ENCODE peak calls at places on chromosomes 5 and 9, in four cellular contexts. One of them, this sample, is unnamed.

GRCh38 chr9:27362447-27363210 is 65.7 kb upstream of the EQTN start:
- DNase-seq in hepatocyte: no peak
- DNase-seq in mammary epithelial cell: peak
- DNase-seq in cardiac muscle cell: no peak
- DNase-seq in this sample: no peak

GRCh38 chr5:9381464-9381863 is 164.4 kb downstream of the SEMA5A start:
- DNase-seq in hepatocyte: no peak
- DNase-seq in cardiac muscle cell: no peak
- DNase-seq in mammary epithelial cell: no peak
- DNase-seq in this sample: no peak

GRCh38 chr5:115296130-115296997 is at the start of gene CCDC112:
- DNase-seq in hepatocyte: peak
- DNase-seq in cardiac muscle cell: peak
- DNase-seq in mammary epithelial cell: peak
- DNase-seq in this sample: peak

GRCh38 chr5:156460496-156460895 is 133.5 kb downstream of the SGCD start:
- DNase-seq in hepatocyte: no peak
- DNase-seq in mammary epithelial cell: no peak
- DNase-seq in cardiac muscle cell: no peak
- DNase-seq in this sample: no peak

GRCh38 chr5:159855476-159856157 is 60.7 kb upstream of the ADRA1B start:
- DNase-seq in cardiac muscle cell: no peak
- DNase-seq in mammary epithelial cell: no peak
- DNase-seq in hepatocyte: no peak
- DNase-seq in this sample: no peak

GRCh38 chr5:68046445-68046844 is 169.1 kb upstream of the PIK3R1 start:
- DNase-seq in mammary epithelial cell: peak
- DNase-seq in hepatocyte: peak
- DNase-seq in cardiac muscle cell: peak
- DNase-seq in this sample: peak

GRCh38 chr5:756171-756570 is 28.4 kb downstream of the ZDHHC11B start:
- DNase-seq in hepatocyte: no peak
- DNase-seq in mammary epithelial cell: no peak
- DNase-seq in cardiac muscle cell: no peak
- DNase-seq in this sample: no peak

GRCh38 chr9:132647355-132647754 is 22.4 kb downstream of the DDX31 start:
- DNase-seq in cardiac muscle cell: peak
- DNase-seq in hepatocyte: peak
- DNase-seq in mammary epithelial cell: peak
- DNase-seq in this sample: no peak

GRCh38 chr5:131814990-131815389 is 18.2 kb upstream of the FNIP1 start:
- DNase-seq in hepatocyte: peak
- DNase-seq in mammary epithelial cell: peak
- DNase-seq in cardiac muscle cell: peak
- DNase-seq in this sample: peak

GRCh38 chr5:168660691-168661090 is 81.5 kb upstream of the PANK3 start:
- DNase-seq in cardiac muscle cell: no peak
- DNase-seq in mammary epithelial cell: no peak
- DNase-seq in hepatocyte: no peak
- DNase-seq in this sample: no peak

GRCh38 chr5:152905286-152905685 is 500.2 kb upstream of the NMUR2 start:
- DNase-seq in cardiac muscle cell: no peak
- DNase-seq in hepatocyte: no peak
- DNase-seq in mammary epithelial cell: no peak
- DNase-seq in this sample: no peak

GRCh38 chr5:179327026-179327735 is 18.1 kb downstream of the ADAMTS2 start:
- DNase-seq in mammary epithelial cell: no peak
- DNase-seq in hepatocyte: no peak
- DNase-seq in cardiac muscle cell: no peak
- DNase-seq in this sample: no peak

GRCh38 chr5:73722224-73722623 is 96.2 kb downstream of the ARHGEF28 start:
- DNase-seq in mammary epithelial cell: no peak
- DNase-seq in cardiac muscle cell: peak
- DNase-seq in hepatocyte: no peak
- DNase-seq in this sample: no peak

GRCh38 chr5:6161257-6161656 is 217.1 kb downstream of the MED10 start:
- DNase-seq in cardiac muscle cell: no peak
- DNase-seq in mammary epithelial cell: no peak
- DNase-seq in hepatocyte: no peak
- DNase-seq in this sample: no peak

GRCh38 chr9:126471084-126471611 is 142.6 kb upstream of the LMX1B start:
- DNase-seq in mammary epithelial cell: no peak
- DNase-seq in hepatocyte: no peak
- DNase-seq in cardiac muscle cell: peak
- DNase-seq in this sample: no peak

GRCh38 chr9:136762915-136763648 is 1.2 kb downstream of the LCN15 start:
- DNase-seq in mammary epithelial cell: no peak
- DNase-seq in hepatocyte: peak
- DNase-seq in cardiac muscle cell: peak
- DNase-seq in this sample: no peak

GRCh38 chr9:82254646-82255367 is 266.2 kb downstream of the SPATA31D1 start:
- DNase-seq in mammary epithelial cell: peak
- DNase-seq in cardiac muscle cell: peak
- DNase-seq in hepatocyte: no peak
- DNase-seq in this sample: no peak

DNA sequence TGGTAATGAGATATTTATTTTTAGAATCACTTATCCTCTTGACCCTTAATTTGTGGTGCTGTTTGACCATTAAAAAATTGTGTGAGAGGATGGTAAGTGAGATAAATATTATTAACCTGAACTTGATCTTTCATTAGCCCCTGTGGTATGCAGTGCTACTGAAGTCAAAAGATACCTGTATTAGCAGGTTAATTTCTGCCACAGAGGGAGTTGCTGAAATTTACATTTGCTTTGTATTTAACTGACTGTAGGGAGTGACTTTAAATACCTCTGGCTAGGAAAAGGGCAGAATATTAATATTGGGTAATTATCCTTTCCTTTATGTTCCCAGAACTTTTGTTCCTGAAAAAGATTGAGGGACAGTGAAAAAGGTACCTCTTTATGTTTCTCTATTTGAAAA is 133.6 kb downstream of the CHSY3 start:
- DNase-seq in mammary epithelial cell: no peak
- DNase-seq in cardiac muscle cell: no peak
- DNase-seq in hepatocyte: no peak
- DNase-seq in this sample: no peak
- TF ChIP-seq CTCF in mammary epithelial cell: no peak
- TF ChIP-seq CTCF in cardiac muscle cell: no peak
- TF ChIP-seq CTCF in hepatocyte: no peak
- TF ChIP-seq CTCF in this sample: no peak

DNA sequence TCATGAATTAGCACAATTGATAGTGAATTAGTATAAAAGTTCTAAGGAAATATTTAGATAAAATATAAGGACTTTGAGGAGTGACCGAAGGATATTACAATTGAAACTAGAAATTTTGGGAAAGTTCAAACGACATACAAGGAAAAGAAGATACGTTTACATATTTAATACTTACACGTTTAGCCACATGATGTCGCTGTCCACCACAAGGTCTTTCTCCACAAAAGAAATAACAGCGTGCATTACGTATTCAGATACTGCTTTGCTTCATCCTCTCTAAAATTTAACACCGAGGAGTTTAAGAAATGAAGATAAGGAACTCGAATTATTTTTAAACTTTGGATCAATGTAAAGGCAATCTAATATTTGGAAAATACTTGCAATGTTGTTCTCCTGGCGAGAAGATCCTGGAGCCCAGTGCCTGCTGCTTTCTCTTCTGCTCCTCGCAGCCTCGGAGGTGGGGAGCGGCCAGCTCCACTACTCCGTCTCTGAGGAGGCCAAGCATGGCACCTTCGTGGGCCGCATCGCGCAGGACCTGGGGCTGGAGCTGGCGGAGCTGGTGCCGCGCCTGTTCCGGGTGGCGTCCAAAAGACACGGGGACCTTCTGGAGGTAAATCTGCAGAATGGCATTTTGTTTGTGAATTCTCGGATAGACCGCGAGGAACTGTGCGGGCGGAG is at the start of gene PCDHA3:
- DNase-seq in cardiac muscle cell: peak
- DNase-seq in mammary epithelial cell: peak
- DNase-seq in hepatocyte: no peak
- DNase-seq in this sample: no peak
- TF ChIP-seq CTCF in cardiac muscle cell: peak
- TF ChIP-seq CTCF in mammary epithelial cell: peak
- TF ChIP-seq CTCF in hepatocyte: no peak
- TF ChIP-seq CTCF in this sample: no peak

GRCh38 chr9:78049484-78049883 is 17.9 kb upstream of the GNAQ start:
- DNase-seq in mammary epithelial cell: no peak
- DNase-seq in hepatocyte: no peak
- DNase-seq in cardiac muscle cell: no peak
- DNase-seq in this sample: no peak

GRCh38 chr9:78053627-78054026 is 22.0 kb upstream of the GNAQ start:
- DNase-seq in mammary epithelial cell: no peak
- DNase-seq in hepatocyte: no peak
- DNase-seq in cardiac muscle cell: no peak
- DNase-seq in this sample: no peak

DNA sequence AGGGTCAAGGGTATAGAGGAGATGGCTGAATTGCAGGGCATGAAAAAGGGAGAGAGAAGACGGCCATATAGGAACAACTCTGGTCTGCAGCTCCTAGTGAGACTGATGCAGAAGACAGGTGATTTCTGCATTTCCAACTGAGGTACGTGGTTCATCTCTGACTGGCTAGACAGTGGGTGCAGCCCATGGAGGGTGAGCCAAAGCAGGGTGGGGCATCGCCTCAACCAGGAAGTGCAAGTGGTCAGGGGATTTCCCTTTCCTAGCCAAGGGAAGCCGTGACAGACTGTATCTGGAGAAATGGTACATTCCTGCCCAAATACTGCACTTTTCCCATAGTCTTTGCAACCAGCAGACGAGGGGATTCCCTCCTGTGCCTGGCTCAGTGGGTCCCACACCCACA is 22.6 kb upstream of the GNAQ start:
- DNase-seq in mammary epithelial cell: peak
- DNase-seq in hepatocyte: no peak
- DNase-seq in cardiac muscle cell: no peak
- DNase-seq in this sample: peak
- TF ChIP-seq CTCF in mammary epithelial cell: no peak
- TF ChIP-seq CTCF in hepatocyte: no peak
- TF ChIP-seq CTCF in cardiac muscle cell: no peak
- TF ChIP-seq CTCF in this sample: no peak

GRCh38 chr9:129460323-129461261 is 160.3 kb downstream of the C9orf50 start:
- DNase-seq in cardiac muscle cell: peak
- DNase-seq in mammary epithelial cell: peak
- DNase-seq in hepatocyte: peak
- DNase-seq in this sample: peak
- TF ChIP-seq CTCF in cardiac muscle cell: peak
- TF ChIP-seq CTCF in mammary epithelial cell: no peak
- TF ChIP-seq CTCF in hepatocyte: no peak
- TF ChIP-seq CTCF in this sample: no peak

DNA sequence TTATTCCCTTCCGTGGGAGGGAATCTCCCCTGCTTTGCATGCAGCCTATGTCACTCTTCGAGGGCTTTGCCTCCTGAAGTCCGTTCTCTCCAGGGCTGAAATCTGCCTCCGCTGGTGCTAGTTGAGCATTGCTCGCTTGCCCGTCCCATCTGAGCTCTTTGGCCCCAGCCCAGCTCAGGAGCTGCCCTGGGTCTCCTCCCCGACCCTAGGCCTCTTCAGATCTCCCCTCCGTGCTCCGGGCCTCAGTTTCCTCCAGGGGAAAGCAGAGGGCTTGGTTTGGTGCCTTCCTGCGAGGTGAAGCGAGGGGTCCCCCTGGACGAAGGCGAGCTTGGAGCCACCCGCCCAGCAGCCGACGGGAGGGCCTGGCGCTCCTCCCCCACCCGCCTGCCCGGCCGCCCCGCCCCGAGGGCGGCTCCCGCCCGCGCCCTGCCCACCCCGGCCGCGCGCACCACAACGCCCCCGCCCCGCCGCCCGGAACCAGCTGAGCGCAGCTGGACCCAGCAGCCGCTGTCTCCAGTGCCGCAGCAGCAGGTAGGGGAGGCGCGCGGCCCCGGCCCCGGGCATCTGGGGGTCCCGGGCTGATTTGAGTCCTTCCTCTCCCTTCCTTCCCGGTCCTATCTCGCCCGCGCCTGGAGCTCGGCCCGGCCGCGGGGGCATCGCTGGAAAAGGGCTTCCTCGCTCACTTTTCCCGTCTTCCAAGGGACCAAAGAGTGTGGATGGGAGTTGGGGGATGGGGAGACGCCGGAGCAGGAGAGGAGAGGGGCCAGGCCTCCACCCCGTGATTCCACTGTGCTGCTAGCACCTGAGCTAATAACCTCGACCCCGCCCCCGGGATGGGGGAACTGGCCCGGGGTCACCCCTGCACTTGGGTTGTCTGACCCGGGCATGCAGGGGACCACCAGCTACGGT is at the start of gene GSN:
- DNase-seq in cardiac muscle cell: peak
- DNase-seq in hepatocyte: peak
- DNase-seq in mammary epithelial cell: peak
- DNase-seq in this sample: peak
- TF ChIP-seq CTCF in cardiac muscle cell: peak
- TF ChIP-seq CTCF in hepatocyte: no peak
- TF ChIP-seq CTCF in mammary epithelial cell: no peak
- TF ChIP-seq CTCF in this sample: no peak